ENCODE peak calls at places on chromosomes 12 and 14, in six cellular contexts. J is HepG2, I is endothelial cell of umbilical vein, U is A549, X is GM12878, Z is K562. N is an unnamed sample.

GRCh38 chr14:95136631-95137030 is 20.7 kb downstream of the DICER1 start:
- DNase-seq in X (no peak), J (no peak), Z (no peak), U (no peak), I (no peak), N (no peak)

GRCh38 chr12:3589745-3590144 is 98.7 kb downstream of the PRMT8 start:
- DNase-seq in J (no peak), X (no peak), Z (no peak), I (no peak), U (no peak), N (no peak)

GRCh38 chr12:58967551-58967950 is 47.2 kb upstream of the LRIG3 start:
- DNase-seq in U (no peak), X (no peak), Z (no peak), I (no peak), J (no peak), N (no peak)

GRCh38 chr12:46744256-46744655 is 81.5 kb downstream of the SLC38A4 start:
- DNase-seq in I (no peak), U (no peak), Z (no peak), J (no peak), X (no peak), N (no peak)

GRCh38 chr14:68665792-68666195 is 127.1 kb downstream of the ZFP36L1 start:
- DNase-seq in J (peak), U (no peak), X (no peak), I (no peak), Z (no peak), N (no peak)

GRCh38 chr12:87509233-87509820 is 519.9 kb downstream of the C12orf50 start:
- DNase-seq in U (peak), I (peak), X (no peak), J (no peak), Z (no peak), N (peak)

GRCh38 chr14:73238262-73238852 is 1.1 kb downstream of the PAPLN start:
- DNase-seq in J (peak), X (no peak), I (peak), Z (no peak), U (no peak), N (peak)

GRCh38 chr12:71183018-71183417 is 25.2 kb upstream of the TSPAN8 start:
- DNase-seq in X (no peak), U (no peak), J (no peak), Z (no peak), I (peak), N (no peak)

GRCh38 chr12:89968151-89968699 is 259.6 kb upstream of the ATP2B1 start:
- DNase-seq in I (no peak), Z (no peak), U (no peak), J (no peak), X (no peak), N (peak)

GRCh38 chr12:57456145-57456700 is 1.1 kb downstream of the INHBE start:
- DNase-seq in X (no peak), Z (peak), U (peak), I (peak), J (peak), N (peak)

GRCh38 chr12:5348491-5348890 is 83.4 kb upstream of the NTF3 start:
- DNase-seq in X (no peak), I (no peak), J (no peak), Z (no peak), U (no peak), N (no peak)

GRCh38 chr12:52984136-52984535 is 22.1 kb upstream of the EIF4B start:
- DNase-seq in X (no peak), U (peak), I (no peak), Z (no peak), J (no peak), N (peak)

GRCh38 chr14:37480446-37481290 is 114.4 kb downstream of the FOXA1 start:
- DNase-seq in Z (no peak), U (no peak), X (no peak), I (no peak), J (peak), N (no peak)

GRCh38 chr14:56120091-56120632 is 2.0 kb downstream of the PELI2 start:
- DNase-seq in Z (no peak), I (peak), J (no peak), X (no peak), U (no peak), N (no peak)

GRCh38 chr12:174596-174995 is 39.4 kb downstream of the SLC6A12 start:
- DNase-seq in U (no peak), Z (no peak), J (no peak), X (no peak), I (no peak), N (no peak)

GRCh38 chr14:69048456-69048855 is 69.4 kb upstream of the ACTN1 start:
- DNase-seq in I (peak), U (no peak), J (no peak), X (no peak), Z (no peak), N (no peak)

GRCh38 chr14:65961004-65961403 is 525.2 kb upstream of the CCDC196 start:
- DNase-seq in X (no peak), J (no peak), I (peak), Z (peak), U (peak), N (peak)

GRCh38 chr14:36508418-36509051 is 11.5 kb downstream of the NKX2-1 start:
- DNase-seq in Z (no peak), J (no peak), U (no peak), X (no peak), I (no peak), N (no peak)

GRCh38 chr14:96121660-96122395 is 82.7 kb downstream of the C14orf132 start:
- DNase-seq in X (no peak), I (no peak), J (no peak), Z (no peak), U (no peak), N (no peak)

DNA sequence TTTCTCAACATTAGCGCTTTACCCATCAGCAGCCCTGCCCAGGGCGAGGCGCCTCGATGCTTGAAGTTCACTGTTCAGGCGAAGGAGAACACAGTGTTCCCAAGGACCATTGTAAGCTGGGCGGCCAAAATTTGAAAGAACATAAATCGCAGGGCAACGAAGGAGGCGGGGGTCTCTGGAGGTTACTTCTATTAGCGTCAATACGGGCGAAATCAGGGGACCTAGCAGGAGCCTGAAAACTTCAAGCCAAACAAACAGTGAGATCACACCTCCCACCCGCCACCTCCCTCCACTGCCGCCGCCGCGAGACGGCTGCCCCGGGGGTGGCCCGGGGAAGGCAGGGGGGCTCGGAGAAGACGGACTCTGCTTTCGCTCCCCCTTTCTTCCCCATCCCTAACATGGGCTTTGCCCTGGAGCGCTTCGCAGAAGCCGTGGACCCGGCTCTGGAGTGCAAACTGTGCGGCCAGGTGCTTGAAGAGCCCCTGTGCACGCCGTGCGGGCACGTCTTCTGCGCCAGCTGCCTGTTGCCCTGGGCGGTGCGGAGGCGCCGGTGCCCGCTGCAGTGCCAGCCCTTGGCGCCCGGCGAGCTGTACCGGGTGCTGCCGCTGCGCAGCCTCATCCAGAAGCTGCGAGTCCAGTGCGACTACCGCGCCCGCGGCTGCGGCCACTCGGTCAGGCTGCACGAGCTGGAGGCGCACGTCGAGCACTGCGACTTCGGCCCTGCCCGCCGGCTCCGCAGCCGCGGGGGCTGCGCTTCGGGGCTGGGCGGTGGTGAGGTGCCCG is at the start of gene PDZRN4:
- DNase-seq in I (peak), Z (no peak), U (peak), J (no peak), X (no peak), N (no peak)
- TF ChIP-seq MYC in I (no peak), Z (no peak), U (no peak), J (no peak), X (no peak), N (no peak)

DNA sequence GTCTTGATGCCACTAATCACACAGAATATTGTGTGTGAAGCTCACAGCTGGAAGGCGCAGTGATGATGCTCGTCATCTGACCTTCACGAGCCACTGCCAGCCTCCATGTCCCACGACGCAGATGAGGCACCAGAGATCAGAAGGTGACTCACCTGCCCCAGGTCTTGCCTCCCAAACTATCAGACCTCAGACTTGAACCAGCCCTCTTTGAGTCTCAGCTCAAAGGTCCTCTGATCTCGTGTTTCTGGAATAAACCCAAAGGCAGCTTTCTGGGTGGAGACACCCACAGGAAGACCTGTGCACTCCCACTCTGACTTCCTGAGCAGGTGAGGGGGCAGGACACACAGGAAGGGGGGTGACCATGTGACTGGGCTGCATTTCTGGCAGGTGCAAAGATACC is 19.6 kb upstream of the CHGA start:
- DNase-seq in J (no peak), I (no peak), U (no peak), X (no peak), Z (no peak), N (no peak)
- TF ChIP-seq MYC in J (no peak), I (no peak), U (no peak), X (no peak), Z (no peak), N (no peak)

DNA sequence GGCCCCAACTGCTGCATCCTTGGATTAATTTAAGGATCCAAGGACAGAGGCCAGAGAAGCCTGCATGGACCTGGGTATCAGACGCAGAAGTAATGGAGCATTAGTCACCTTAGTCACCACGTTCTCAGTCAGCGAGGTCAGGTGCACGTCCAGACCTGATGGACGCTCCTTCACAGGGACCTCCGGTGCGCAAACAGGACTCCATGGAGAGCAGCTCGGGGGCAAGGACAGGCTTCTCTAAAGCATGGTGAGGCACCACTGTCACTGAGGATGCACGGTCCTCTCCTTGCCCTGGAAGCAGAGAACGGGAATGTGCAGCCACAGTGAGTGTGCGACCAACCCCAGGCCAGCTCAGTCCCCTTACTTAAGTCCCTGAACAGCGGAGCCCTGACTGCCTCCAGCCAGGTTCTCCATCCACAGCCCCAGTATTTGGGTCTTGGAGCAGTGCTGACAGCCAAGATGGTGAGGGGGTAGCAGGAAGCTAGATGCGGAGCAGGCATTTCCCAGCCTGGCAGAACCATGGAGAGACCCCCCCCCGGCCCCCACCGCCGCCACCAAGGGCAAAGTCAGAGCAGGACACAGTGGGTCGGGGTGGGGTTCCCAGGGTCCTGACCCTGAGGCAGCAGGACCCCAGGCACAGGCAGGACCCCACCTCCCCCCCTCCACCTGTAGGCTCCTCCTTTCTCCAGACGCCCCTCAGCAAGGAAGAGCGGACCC is 253.4 kb upstream of the SFSWAP start:
- DNase-seq in U (no peak), J (no peak), I (no peak), Z (no peak), X (no peak), N (no peak)
- TF ChIP-seq MYC in U (no peak), J (no peak), I (no peak), Z (no peak), X (no peak), N (no peak)

DNA sequence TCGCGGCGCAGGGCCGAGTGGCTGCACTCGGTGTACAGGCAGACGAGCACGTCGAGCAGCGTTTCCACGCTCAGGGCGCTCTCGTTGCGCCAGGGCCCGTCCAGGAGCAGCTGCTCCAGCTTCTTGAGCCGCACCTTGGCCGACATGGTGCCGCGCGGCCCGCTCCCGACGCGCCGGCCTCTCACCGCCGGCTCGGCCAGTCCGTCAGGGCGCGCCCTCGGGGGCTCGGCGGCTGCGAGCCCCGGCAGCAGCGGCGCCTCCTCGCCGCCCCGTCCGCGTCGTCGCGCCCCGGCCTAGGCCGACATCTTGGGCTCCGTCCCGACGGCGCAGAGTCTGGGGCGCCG is 349 bp downstream of the CDC42BPB start:
- DNase-seq in J (no peak), X (no peak), Z (no peak), I (peak), U (no peak), N (peak)
- TF ChIP-seq MYC in J (no peak), X (no peak), Z (no peak), I (no peak), U (no peak), N (no peak)

GRCh38 chr12:51889216-51890134 is 1.6 kb downstream of the ANKRD33 start:
- DNase-seq in Z (peak), U (no peak), J (no peak), X (no peak), I (no peak), N (no peak)

GRCh38 chr12:51887476-51888315 is at the start of gene ANKRD33:
- DNase-seq in I (peak), U (no peak), Z (peak), X (no peak), J (no peak), N (no peak)

GRCh38 chr12:51890135-51890464 is 2.2 kb downstream of the ANKRD33 start:
- DNase-seq in U (no peak), Z (no peak), J (no peak), X (no peak), I (no peak), N (no peak)

GRCh38 chr12:51890511-51891171 is 2.7 kb downstream of the ANKRD33 start:
- DNase-seq in Z (no peak), I (no peak), J (no peak), U (no peak), X (no peak), N (no peak)

GRCh38 chr12:51888316-51889215 is 663 bp downstream of the ANKRD33 start:
- DNase-seq in X (no peak), Z (no peak), U (no peak), I (no peak), J (no peak), N (no peak)
- TF ChIP-seq MYC in X (no peak), Z (no peak), U (no peak), I (no peak), J (no peak), N (no peak)

DNA sequence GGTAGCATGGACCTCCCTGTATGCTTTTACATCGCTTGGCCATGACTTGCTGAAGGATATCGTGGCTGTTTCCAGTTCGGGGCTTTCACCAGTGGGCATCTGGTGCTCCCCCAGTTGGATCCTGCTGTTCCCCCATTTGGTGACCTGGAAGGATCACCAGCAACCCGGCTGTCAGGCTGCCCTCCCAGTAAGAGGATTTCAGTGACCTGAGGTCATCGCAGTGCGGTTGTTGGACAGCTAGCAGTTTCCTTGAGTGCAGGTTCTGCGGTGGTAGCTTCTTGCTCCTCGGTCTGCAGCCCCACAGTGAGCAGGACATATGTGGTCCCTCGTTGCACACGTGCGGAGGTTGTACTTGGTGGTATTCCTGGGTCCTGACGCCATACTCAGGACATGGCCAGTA is 58.7 kb downstream of the TMEM132C start:
- DNase-seq in U (no peak), J (no peak), Z (no peak), I (no peak), X (no peak), N (no peak)
- TF ChIP-seq MYC in U (no peak), J (no peak), Z (no peak), I (no peak), X (no peak), N (no peak)

GRCh38 chr12:12725086-12725955 is 8.2 kb downstream of the CDKN1B start:
- DNase-seq in J (peak), Z (peak), U (peak), I (peak), X (peak), N (peak)
- TF ChIP-seq MYC in J (peak), Z (peak), U (no peak), I (no peak), X (peak), N (peak)

GRCh38 chr14:100554082-100554677 is 33.0 kb downstream of the BEGAIN start:
- DNase-seq in Z (peak), I (no peak), J (no peak), X (no peak), U (peak), N (peak)

GRCh38 chr14:100549834-100550625 is 37.2 kb downstream of the BEGAIN start:
- DNase-seq in Z (no peak), J (no peak), I (no peak), U (no peak), X (no peak), N (no peak)

GRCh38 chr14:100551056-100551455 is 36.2 kb downstream of the BEGAIN start:
- DNase-seq in I (no peak), Z (no peak), X (no peak), J (no peak), U (no peak), N (no peak)

GRCh38 chr14:100554696-100555320 is 32.4 kb downstream of the BEGAIN start:
- DNase-seq in J (no peak), X (no peak), Z (no peak), I (no peak), U (no peak), N (no peak)

DNA sequence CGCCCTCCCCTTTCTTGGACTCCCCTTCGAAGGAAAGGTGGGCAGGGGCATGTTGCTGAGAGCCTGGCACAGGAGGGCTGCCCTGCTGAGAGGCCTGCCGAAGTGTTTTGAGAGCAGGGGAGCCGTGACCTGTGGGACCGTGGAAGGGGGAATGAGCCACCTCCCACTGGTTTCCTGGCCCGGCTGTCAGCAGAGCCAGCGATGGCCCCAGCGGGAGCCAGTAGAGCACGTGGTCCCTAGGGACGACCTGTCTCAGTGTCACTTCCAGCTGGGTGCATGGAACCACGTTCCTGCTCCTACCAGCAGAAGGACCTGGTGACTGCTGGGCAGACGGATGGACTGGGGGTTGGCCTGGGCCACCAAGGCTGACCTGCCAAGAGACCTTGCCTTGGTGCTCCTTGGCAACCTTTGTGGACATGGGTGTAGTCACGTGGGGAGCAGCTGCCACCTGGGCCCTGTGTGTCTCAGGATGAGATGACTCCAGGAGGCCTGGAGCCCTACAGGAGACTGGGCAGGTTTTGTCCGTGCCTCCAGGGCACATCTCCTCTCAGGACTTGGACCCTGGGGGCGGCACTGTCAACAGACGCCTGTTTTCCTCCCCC is 34.6 kb downstream of the BEGAIN start:
- DNase-seq in I (no peak), U (no peak), Z (no peak), J (no peak), X (no peak), N (no peak)
- TF ChIP-seq MYC in I (no peak), U (no peak), Z (no peak), J (no peak), X (no peak), N (no peak)

DNA sequence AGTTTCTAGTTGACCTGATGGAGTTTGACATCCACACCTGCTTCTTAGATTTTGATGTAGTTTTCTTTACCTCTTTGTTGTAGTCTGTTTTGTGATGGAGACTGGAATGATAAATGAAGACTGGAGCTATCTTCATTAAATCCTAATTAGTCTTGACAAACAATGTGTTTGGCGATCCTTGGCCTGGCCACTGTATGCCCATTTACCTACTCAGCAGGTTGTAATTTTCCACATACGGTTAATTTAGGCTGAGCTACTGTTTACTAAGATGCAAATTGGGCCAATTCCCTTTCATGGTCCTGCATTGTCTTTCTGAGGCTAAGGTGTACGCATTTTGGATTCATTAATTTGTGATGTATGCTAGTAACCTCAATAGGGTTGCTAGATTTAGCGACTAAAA is at the start of gene TAS2R7:
- DNase-seq in U (no peak), Z (no peak), J (no peak), X (no peak), I (no peak), N (no peak)
- TF ChIP-seq MYC in U (no peak), Z (no peak), J (no peak), X (no peak), I (no peak), N (no peak)

N was measured in NB4.